ENCODE peak calls at places on chromosomes 16 and 17, in ten cellular contexts. One of them, this sample, is unnamed.

GRCh38 chr17:36756695-36757094 is 155.3 kb downstream of the MRM1 start:
- DNase-seq in central memory CD8-positive, alpha-beta T cell: no peak
- DNase-seq in left lung: no peak
- DNase-seq in NCI-H748 treated with DMSO at 0.1 percent for 48 hours: no peak
- DNase-seq in tibial artery: no peak
- DNase-seq in HEK293T: no peak
- DNase-seq in ELF-1: no peak
- DNase-seq in activated effector memory CD4-positive, alpha-beta T cell treated with Interleukin-2 at 50 U/mL for 16 hours: no peak
- DNase-seq in AG08395: no peak
- DNase-seq in left ventricle myocardium inferior: no peak
- DNase-seq in this sample: no peak

GRCh38 chr17:57342141-57342540 is 85.8 kb downstream of the MSI2 start:
- DNase-seq in activated effector memory CD4-positive, alpha-beta T cell treated with Interleukin-2 at 50 U/mL for 16 hours: no peak
- DNase-seq in NCI-H748 treated with DMSO at 0.1 percent for 48 hours: no peak
- DNase-seq in left lung: no peak
- DNase-seq in ELF-1: no peak
- DNase-seq in central memory CD8-positive, alpha-beta T cell: no peak
- DNase-seq in AG08395: no peak
- DNase-seq in left ventricle myocardium inferior: no peak
- DNase-seq in tibial artery: no peak
- DNase-seq in HEK293T: no peak
- DNase-seq in this sample: no peak

GRCh38 chr16:86089986-86090385 is 191.0 kb downstream of the IRF8 start:
- DNase-seq in ELF-1: no peak
- DNase-seq in AG08395: no peak
- DNase-seq in activated effector memory CD4-positive, alpha-beta T cell treated with Interleukin-2 at 50 U/mL for 16 hours: no peak
- DNase-seq in HEK293T: no peak
- DNase-seq in tibial artery: no peak
- DNase-seq in left lung: peak
- DNase-seq in central memory CD8-positive, alpha-beta T cell: no peak
- DNase-seq in left ventricle myocardium inferior: no peak
- DNase-seq in NCI-H748 treated with DMSO at 0.1 percent for 48 hours: no peak
- DNase-seq in this sample: no peak

GRCh38 chr17:49514374-49514738 is 19.3 kb downstream of the NGFR start:
- DNase-seq in left lung: peak
- DNase-seq in NCI-H748 treated with DMSO at 0.1 percent for 48 hours: no peak
- DNase-seq in tibial artery: no peak
- DNase-seq in central memory CD8-positive, alpha-beta T cell: no peak
- DNase-seq in AG08395: no peak
- DNase-seq in activated effector memory CD4-positive, alpha-beta T cell treated with Interleukin-2 at 50 U/mL for 16 hours: no peak
- DNase-seq in left ventricle myocardium inferior: no peak
- DNase-seq in ELF-1: peak
- DNase-seq in HEK293T: peak
- DNase-seq in this sample: no peak

GRCh38 chr17:80248894-80249710 is 11.6 kb upstream of the RNF213 start:
- DNase-seq in left ventricle myocardium inferior: no peak
- DNase-seq in ELF-1: no peak
- DNase-seq in activated effector memory CD4-positive, alpha-beta T cell treated with Interleukin-2 at 50 U/mL for 16 hours: no peak
- DNase-seq in tibial artery: peak
- DNase-seq in NCI-H748 treated with DMSO at 0.1 percent for 48 hours: no peak
- DNase-seq in HEK293T: no peak
- DNase-seq in AG08395: no peak
- DNase-seq in left lung: no peak
- DNase-seq in central memory CD8-positive, alpha-beta T cell: no peak
- DNase-seq in this sample: no peak

GRCh38 chr16:73713817-73714495 is 582.7 kb upstream of the PSMD7 start:
- DNase-seq in activated effector memory CD4-positive, alpha-beta T cell treated with Interleukin-2 at 50 U/mL for 16 hours: no peak
- DNase-seq in central memory CD8-positive, alpha-beta T cell: no peak
- DNase-seq in HEK293T: peak
- DNase-seq in ELF-1: peak
- DNase-seq in left lung: no peak
- DNase-seq in tibial artery: peak
- DNase-seq in AG08395: no peak
- DNase-seq in left ventricle myocardium inferior: no peak
- DNase-seq in NCI-H748 treated with DMSO at 0.1 percent for 48 hours: no peak
- DNase-seq in this sample: peak

GRCh38 chr16:12236491-12237030 is 260.0 kb downstream of the SNX29 start:
- DNase-seq in AG08395: no peak
- DNase-seq in activated effector memory CD4-positive, alpha-beta T cell treated with Interleukin-2 at 50 U/mL for 16 hours: no peak
- DNase-seq in NCI-H748 treated with DMSO at 0.1 percent for 48 hours: no peak
- DNase-seq in left ventricle myocardium inferior: no peak
- DNase-seq in central memory CD8-positive, alpha-beta T cell: no peak
- DNase-seq in HEK293T: no peak
- DNase-seq in tibial artery: no peak
- DNase-seq in left lung: no peak
- DNase-seq in ELF-1: no peak
- DNase-seq in this sample: no peak

GRCh38 chr17:66431910-66432309 is 129.5 kb downstream of the PRKCA start:
- DNase-seq in AG08395: peak
- DNase-seq in NCI-H748 treated with DMSO at 0.1 percent for 48 hours: no peak
- DNase-seq in left lung: no peak
- DNase-seq in HEK293T: no peak
- DNase-seq in left ventricle myocardium inferior: no peak
- DNase-seq in central memory CD8-positive, alpha-beta T cell: no peak
- DNase-seq in ELF-1: no peak
- DNase-seq in tibial artery: no peak
- DNase-seq in activated effector memory CD4-positive, alpha-beta T cell treated with Interleukin-2 at 50 U/mL for 16 hours: no peak
- DNase-seq in this sample: peak

GRCh38 chr17:9230346-9230745 is 209.0 kb downstream of the NTN1 start:
- DNase-seq in tibial artery: no peak
- DNase-seq in left lung: no peak
- DNase-seq in AG08395: peak
- DNase-seq in NCI-H748 treated with DMSO at 0.1 percent for 48 hours: no peak
- DNase-seq in HEK293T: no peak
- DNase-seq in central memory CD8-positive, alpha-beta T cell: no peak
- DNase-seq in left ventricle myocardium inferior: no peak
- DNase-seq in activated effector memory CD4-positive, alpha-beta T cell treated with Interleukin-2 at 50 U/mL for 16 hours: no peak
- DNase-seq in ELF-1: no peak
- DNase-seq in this sample: no peak

GRCh38 chr16:83717814-83718213 is 90.0 kb upstream of the HSBP1 start:
- DNase-seq in ELF-1: no peak
- DNase-seq in left ventricle myocardium inferior: no peak
- DNase-seq in central memory CD8-positive, alpha-beta T cell: no peak
- DNase-seq in HEK293T: no peak
- DNase-seq in NCI-H748 treated with DMSO at 0.1 percent for 48 hours: no peak
- DNase-seq in tibial artery: no peak
- DNase-seq in activated effector memory CD4-positive, alpha-beta T cell treated with Interleukin-2 at 50 U/mL for 16 hours: no peak
- DNase-seq in AG08395: peak
- DNase-seq in left lung: no peak
- DNase-seq in this sample: peak

GRCh38 chr17:4072487-4073157 is 70.2 kb downstream of the ZZEF1 start:
- DNase-seq in AG08395: peak
- DNase-seq in ELF-1: no peak
- DNase-seq in HEK293T: no peak
- DNase-seq in central memory CD8-positive, alpha-beta T cell: no peak
- DNase-seq in left lung: no peak
- DNase-seq in left ventricle myocardium inferior: no peak
- DNase-seq in tibial artery: no peak
- DNase-seq in NCI-H748 treated with DMSO at 0.1 percent for 48 hours: no peak
- DNase-seq in activated effector memory CD4-positive, alpha-beta T cell treated with Interleukin-2 at 50 U/mL for 16 hours: no peak
- DNase-seq in this sample: no peak

GRCh38 chr17:78974635-78975591 is 4.8 kb downstream of the LGALS3BP start:
- DNase-seq in left lung: peak
- DNase-seq in central memory CD8-positive, alpha-beta T cell: no peak
- DNase-seq in tibial artery: peak
- DNase-seq in activated effector memory CD4-positive, alpha-beta T cell treated with Interleukin-2 at 50 U/mL for 16 hours: no peak
- DNase-seq in ELF-1: peak
- DNase-seq in AG08395: peak
- DNase-seq in HEK293T: peak
- DNase-seq in NCI-H748 treated with DMSO at 0.1 percent for 48 hours: no peak
- DNase-seq in left ventricle myocardium inferior: peak
- DNase-seq in this sample: no peak

GRCh38 chr16:57041182-57042156 is 50.9 kb upstream of the CPNE2 start:
- DNase-seq in left lung: no peak
- DNase-seq in HEK293T: no peak
- DNase-seq in NCI-H748 treated with DMSO at 0.1 percent for 48 hours: no peak
- DNase-seq in central memory CD8-positive, alpha-beta T cell: peak
- DNase-seq in AG08395: no peak
- DNase-seq in tibial artery: no peak
- DNase-seq in activated effector memory CD4-positive, alpha-beta T cell treated with Interleukin-2 at 50 U/mL for 16 hours: peak
- DNase-seq in left ventricle myocardium inferior: no peak
- DNase-seq in ELF-1: no peak
- DNase-seq in this sample: no peak

This sample was measured in H54.